ENCODE peak calls at places on chromosomes 11 and 22, in four cellular contexts. W is H9, S is mesothelial cell of epicardium, K is neural progenitor cell. R is an unnamed sample.

GRCh38 chr11:122172352-122173073 is 56.5 kb upstream of the BLID start:
- DNase-seq in K (no peak), S (no peak), W (no peak), R (no peak)

GRCh38 chr22:39489094-39490068 is 12.7 kb upstream of the MIEF1 start:
- DNase-seq in W (no peak), S (no peak), K (no peak), R (no peak)

GRCh38 chr11:10414181-10414580 is 40.9 kb upstream of the AMPD3 start:
- DNase-seq in K (no peak), W (no peak), S (no peak), R (no peak)

GRCh38 chr11:100932474-100933100 is 197.0 kb downstream of the PGR start:
- DNase-seq in K (peak), S (no peak), W (no peak), R (no peak)

GRCh38 chr11:94767701-94768601 is at the start of gene AMOTL1:
- DNase-seq in K (peak), W (peak), S (peak), R (peak)

GRCh38 chr11:8089791-8090510 is 8.9 kb downstream of the TUB start:
- DNase-seq in K (no peak), S (no peak), W (no peak), R (no peak)

GRCh38 chr11:70485326-70486025 is 87.1 kb downstream of the CTTN start:
- DNase-seq in K (no peak), W (no peak), S (no peak), R (no peak)

GRCh38 chr11:110691961-110692360 is 20.3 kb downstream of the ARHGAP20 start:
- DNase-seq in S (no peak), W (no peak), K (no peak), R (no peak)

GRCh38 chr22:24201681-24202590 is 20.6 kb downstream of the SUSD2 start:
- DNase-seq in S (no peak), W (no peak), K (no peak), R (no peak)

GRCh38 chr22:36002861-36003260 is 25.8 kb downstream of the RBFOX2 start:
- DNase-seq in K (no peak), W (no peak), S (no peak), R (no peak)

GRCh38 chr22:46061431-46062231 is 84.7 kb upstream of the WNT7B start:
- DNase-seq in S (no peak), K (peak), W (peak), R (no peak)

GRCh38 chr11:69053546-69054396 is 5.0 kb downstream of the TPCN2 start:
- DNase-seq in S (no peak), W (no peak), K (no peak), R (no peak)

GRCh38 chr22:30733081-30733680 is 38.5 kb downstream of the OSBP2 start:
- DNase-seq in K (no peak), S (no peak), W (no peak), R (no peak)

GRCh38 chr11:120550007-120550406 is 38.5 kb downstream of the GRIK4 start:
- DNase-seq in K (no peak), W (no peak), S (no peak), R (no peak)

GRCh38 chr22:19816372-19817119 is 38.1 kb downstream of the GNB1L start:
- DNase-seq in W (no peak), S (no peak), K (no peak), R (no peak)

GRCh38 chr11:111946499-111946898 is 9.4 kb downstream of the DIXDC1 start:
- DNase-seq in S (no peak), W (no peak), K (no peak), R (no peak)

GRCh38 chr22:27299181-27300085 is 502.1 kb downstream of the MN1 start:
- DNase-seq in S (no peak), W (no peak), K (peak), R (no peak)

GRCh38 chr11:100739636-100740035 is 52.5 kb downstream of the ARHGAP42 start:
- DNase-seq in K (peak), S (no peak), W (no peak), R (peak)

GRCh38 chr11:60625262-60625661 is 74.2 kb upstream of the MS4A8 start:
- DNase-seq in K (peak), W (peak), S (no peak), R (peak)

GRCh38 chr11:64101461-64101860 is 64.5 kb downstream of the MACROD1 start:
- DNase-seq in W (no peak), K (no peak), S (no peak), R (no peak)

GRCh38 chr11:65041206-65042035 is at the start of gene SAC3D1:
- DNase-seq in K (peak), W (no peak), S (no peak), R (peak)

GRCh38 chr11:133134561-133135173 is 397.6 kb downstream of the OPCML start:
- DNase-seq in W (peak), K (peak), S (peak), R (peak)

GRCh38 chr11:94597896-94598295 is 30.7 kb downstream of the PIWIL4 start:
- DNase-seq in W (no peak), K (peak), S (no peak), R (no peak)

GRCh38 chr11:112172362-112172994 is 2.8 kb upstream of the BCO2 start:
- DNase-seq in W (no peak), K (no peak), S (no peak), R (no peak)

GRCh38 chr11:19698493-19699292 is 13.9 kb upstream of the NAV2 start:
- DNase-seq in W (no peak), K (no peak), S (no peak), R (no peak)

GRCh38 chr11:107705027-107705426 is 6.8 kb downstream of the SLN start:
- DNase-seq in W (no peak), K (no peak), S (no peak), R (no peak)

GRCh38 chr11:70729949-70730348 is 331.6 kb downstream of the CTTN start:
- DNase-seq in W (no peak), S (no peak), K (no peak), R (no peak)

GRCh38 chr11:93623179-93623578 is 38.3 kb upstream of the CEP295 start:
- DNase-seq in S (no peak), K (peak), W (peak), R (peak)

GRCh38 chr11:93857413-93858185 is 7.2 kb upstream of the VSTM5 start:
- DNase-seq in K (no peak), S (no peak), W (no peak), R (no peak)

GRCh38 chr11:61543606-61544306 is 35.2 kb downstream of the LRRC10B start:
- DNase-seq in K (no peak), W (no peak), S (no peak), R (no peak)

GRCh38 chr22:30318773-30319419 is 7.8 kb downstream of the TBC1D10A start:
- DNase-seq in K (peak), S (no peak), W (no peak), R (no peak)

GRCh38 chr22:37228106-37229011 is 15.7 kb downstream of the RAC2 start:
- DNase-seq in K (no peak), S (no peak), W (no peak), R (no peak)

GRCh38 chr22:20063271-20064139 is 16.5 kb upstream of the DGCR8 start:
- DNase-seq in S (no peak), K (no peak), W (no peak), R (no peak)

GRCh38 chr11:40338739-40339138 is 1120.7 kb downstream of the LRRC4C start:
- DNase-seq in S (no peak), K (no peak), W (no peak), R (no peak)

GRCh38 chr11:57546869-57547518 is 9.6 kb downstream of the SMTNL1 start:
- DNase-seq in K (peak), S (no peak), W (peak), R (peak)

GRCh38 chr11:65648997-65649491 is 11.1 kb downstream of the SIPA1 start:
- DNase-seq in S (no peak), K (no peak), W (no peak), R (no peak)

GRCh38 chr22:47444746-47445065 is 682.3 kb downstream of the TBC1D22A start:
- DNase-seq in S (no peak), K (no peak), W (no peak), R (no peak)
- TF ChIP-seq CTCF in S (no peak), K (no peak), W (no peak), R (no peak)

GRCh38 chr11:31640611-31641010 is 131.0 kb downstream of the ELP4 start:
- DNase-seq in W (no peak), S (no peak), K (peak), R (no peak)

GRCh38 chr11:31643831-31644230 is 134.3 kb downstream of the ELP4 start:
- DNase-seq in W (no peak), S (no peak), K (no peak), R (no peak)

GRCh38 chr11:31645747-31646146 is 136.2 kb downstream of the ELP4 start:
- DNase-seq in K (no peak), W (no peak), S (no peak), R (no peak)

GRCh38 chr11:31636983-31637382 is 127.4 kb downstream of the ELP4 start:
- DNase-seq in S (no peak), K (no peak), W (no peak), R (no peak)

GRCh38 chr11:31641477-31642062 is 132.0 kb downstream of the ELP4 start:
- DNase-seq in S (no peak), K (peak), W (peak), R (peak)
- TF ChIP-seq CTCF in S (peak), K (peak), W (peak), R (peak)

GRCh38 chr11:75264971-75265370 is 24.4 kb downstream of the TPBGL start:
- DNase-seq in S (no peak), W (no peak), K (no peak), R (no peak)

GRCh38 chr11:75262961-75263852 is 22.6 kb downstream of the TPBGL start:
- DNase-seq in K (peak), S (peak), W (no peak), R (no peak)

GRCh38 chr11:75263944-75264349 is 23.4 kb downstream of the TPBGL start:
- DNase-seq in S (peak), W (no peak), K (peak), R (no peak)

GRCh38 chr11:75265851-75266531 is 25.4 kb downstream of the TPBGL start:
- DNase-seq in K (no peak), S (no peak), W (no peak), R (no peak)

DNA sequence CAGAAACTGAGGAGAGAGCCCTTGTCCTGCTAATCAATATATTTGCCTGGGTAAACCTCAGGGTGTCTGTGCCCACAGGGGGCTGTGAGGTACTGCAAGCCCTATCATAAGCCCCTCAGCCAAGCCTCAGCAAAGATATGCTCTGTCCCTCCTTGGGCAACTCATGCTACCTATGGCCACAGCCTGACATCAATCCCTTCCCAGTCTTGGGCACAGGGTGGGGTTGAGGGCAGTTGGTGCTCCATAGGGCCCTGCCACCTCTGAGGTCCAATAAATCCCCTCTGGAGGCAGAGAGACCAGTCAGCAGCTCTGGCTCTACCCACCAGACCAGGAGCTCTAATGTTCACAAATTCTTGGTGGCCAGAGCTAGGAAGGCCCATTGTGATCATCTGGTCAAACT is 23.8 kb downstream of the TPBGL start:
- DNase-seq in W (no peak), K (peak), S (no peak), R (no peak)
- TF ChIP-seq CTCF in W (no peak), K (no peak), S (no peak), R (no peak)

GRCh38 chr11:35507688-35508087 is 17.7 kb downstream of the PAMR1 start:
- DNase-seq in S (no peak), K (no peak), W (no peak), R (no peak)
- TF ChIP-seq CTCF in S (no peak), K (no peak), W (peak), R (no peak)

DNA sequence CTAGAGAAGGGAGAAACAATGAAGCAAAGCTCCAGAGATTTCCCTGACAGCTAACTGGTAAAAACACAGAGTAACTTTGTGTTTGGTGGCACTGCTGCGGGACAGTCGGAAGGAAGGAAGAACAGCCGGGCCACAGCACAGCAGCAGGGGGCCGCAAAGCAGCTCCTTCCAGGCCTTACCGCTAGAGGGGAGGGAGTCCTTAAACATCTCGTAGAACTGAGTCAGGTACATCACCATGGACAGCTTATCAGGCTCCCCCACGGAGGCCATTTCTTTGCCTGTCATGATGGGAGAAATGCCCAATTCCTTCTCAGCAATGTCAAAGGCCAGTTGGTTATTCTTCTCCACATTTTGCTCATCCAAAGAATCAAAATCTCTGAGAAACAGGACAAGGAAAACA is 114.6 kb upstream of the BID start:
- DNase-seq in K (peak), W (peak), S (no peak), R (peak)
- TF ChIP-seq CTCF in K (peak), W (peak), S (no peak), R (peak)

DNA sequence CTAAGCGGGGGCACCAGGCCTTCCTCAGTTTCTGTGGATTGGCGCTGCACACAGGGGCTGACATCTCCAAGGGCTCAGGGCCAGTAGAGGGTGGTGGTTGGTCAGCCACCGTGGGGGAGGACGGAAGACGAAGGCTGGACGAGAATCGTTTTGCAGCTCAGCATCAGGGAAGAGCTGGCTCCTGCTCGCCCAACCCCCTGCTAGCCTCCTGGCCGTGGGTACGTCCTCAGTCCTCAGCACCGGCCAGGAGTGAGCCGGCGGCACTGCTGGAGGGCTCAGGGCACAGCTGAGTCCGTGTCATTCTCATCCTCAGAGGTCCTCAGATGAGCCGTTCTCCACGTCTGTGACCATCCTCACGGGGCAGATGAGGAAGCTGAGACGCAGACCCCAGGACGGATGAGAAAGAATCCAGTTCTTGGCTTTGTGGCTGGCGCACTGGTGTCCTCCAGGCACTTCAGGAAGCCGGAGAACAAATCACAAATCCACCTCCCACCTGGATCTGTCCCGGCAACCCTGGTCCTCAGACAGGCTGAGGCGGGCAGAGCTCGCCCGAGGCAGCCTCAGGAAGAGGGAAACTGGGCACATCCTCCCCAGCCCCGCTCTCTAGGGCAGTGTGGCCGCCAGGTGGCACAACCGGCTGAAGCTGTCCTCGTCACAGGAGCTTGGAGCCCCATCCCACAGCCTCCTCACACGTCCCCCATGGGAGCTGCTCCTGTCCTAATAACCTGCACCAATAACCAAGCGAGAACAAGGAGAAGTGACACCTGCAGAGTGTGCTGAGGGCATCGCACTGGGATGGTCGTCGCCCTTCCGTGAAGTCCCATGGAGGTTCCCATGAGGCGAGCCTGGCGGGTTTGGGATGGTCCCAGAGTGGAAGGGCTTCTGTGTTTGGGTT is 393.7 kb downstream of the BRD1 start:
- DNase-seq in W (peak), K (peak), S (no peak), R (no peak)
- TF ChIP-seq CTCF in W (peak), K (peak), S (no peak), R (no peak)

GRCh38 chr11:116840224-116840745 is 2.9 kb upstream of the APOA1 start:
- DNase-seq in W (peak), K (peak), S (no peak), R (no peak)
- TF ChIP-seq CTCF in W (peak), K (peak), S (no peak), R (no peak)

DNA sequence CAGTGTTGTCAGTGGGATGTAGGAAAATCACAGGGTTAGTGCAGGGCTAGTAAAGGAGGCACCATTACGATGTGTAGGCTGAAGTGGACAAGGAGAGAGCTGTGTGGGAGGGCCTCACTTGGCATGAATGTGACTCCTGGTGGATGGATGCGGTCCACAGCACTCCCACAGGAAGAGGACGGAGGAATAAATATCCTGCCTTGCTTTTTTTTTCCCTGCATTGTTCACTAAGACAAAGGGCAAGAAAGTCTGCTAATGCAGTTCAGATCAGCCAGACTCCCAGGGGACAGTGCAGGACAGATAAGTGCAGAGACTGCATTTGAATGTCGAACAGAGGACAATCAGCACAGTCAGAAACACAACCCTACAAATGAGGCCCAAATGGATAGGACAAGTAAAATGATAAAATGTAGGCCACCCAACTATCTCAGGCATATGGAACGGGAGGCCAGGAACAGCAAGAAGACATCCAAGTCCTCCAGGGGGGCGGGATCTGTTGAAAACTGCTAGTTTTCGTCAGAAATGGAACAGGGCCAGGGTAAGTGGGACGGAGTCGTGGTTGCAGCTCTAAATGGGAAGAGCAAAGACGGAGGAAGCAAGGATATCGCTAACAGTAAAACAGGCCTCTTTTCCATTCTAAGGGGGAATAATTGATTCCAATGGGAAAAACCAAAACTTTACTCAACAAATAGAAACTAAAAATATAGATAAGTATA is 25.2 kb upstream of the OR8B8 start:
- DNase-seq in S (no peak), K (no peak), W (no peak), R (no peak)
- TF ChIP-seq CTCF in S (no peak), K (no peak), W (no peak), R (no peak)

GRCh38 chr11:36056160-36056751 is 112.4 kb downstream of the LDLRAD3 start:
- DNase-seq in W (peak), K (peak), S (no peak), R (peak)
- TF ChIP-seq CTCF in W (peak), K (peak), S (peak), R (peak)

R was measured in nephron progenitor cell.